ENCODE peak calls at places on chromosomes 4 and X, in seven cellular contexts. One of them, this sample, is unnamed. For H3K36me3, the result is how much of the 10 kb centered on the place peaks cover.

GRCh38 chr4:20318899-20319291 is 67.2 kb downstream of the SLIT2 start:
- DNase-seq in CD8-positive, alpha-beta T cell: no peak
- DNase-seq in lung: no peak
- DNase-seq in CD4-positive, CD25-positive, alpha-beta regulatory T cell: no peak
- DNase-seq in fibroblast of lung: no peak
- DNase-seq in MG63: no peak
- DNase-seq in stomach: no peak
- DNase-seq in this sample: no peak

GRCh38 chr4:141853091-141853734 is 216.8 kb downstream of the IL15 start:
- DNase-seq in stomach: no peak
- DNase-seq in lung: no peak
- DNase-seq in MG63: no peak
- DNase-seq in CD8-positive, alpha-beta T cell: no peak
- DNase-seq in fibroblast of lung: no peak
- DNase-seq in CD4-positive, CD25-positive, alpha-beta regulatory T cell: no peak
- DNase-seq in this sample: no peak

GRCh38 chrX:19705196-19705769 is 182.1 kb downstream of the SH3KBP1 start:
- DNase-seq in lung: no peak
- DNase-seq in fibroblast of lung: peak
- DNase-seq in stomach: no peak
- DNase-seq in CD4-positive, CD25-positive, alpha-beta regulatory T cell: no peak
- DNase-seq in MG63: no peak
- DNase-seq in CD8-positive, alpha-beta T cell: no peak
- DNase-seq in this sample: no peak

GRCh38 chrX:22652596-22652995 is 347.2 kb upstream of the DDX53 start:
- DNase-seq in stomach: no peak
- DNase-seq in CD8-positive, alpha-beta T cell: no peak
- DNase-seq in lung: no peak
- DNase-seq in fibroblast of lung: peak
- DNase-seq in MG63: peak
- DNase-seq in CD4-positive, CD25-positive, alpha-beta regulatory T cell: no peak
- DNase-seq in this sample: no peak

GRCh38 chrX:46727445-46727844 is 31.5 kb downstream of the SLC9A7 start:
- DNase-seq in stomach: no peak
- DNase-seq in CD4-positive, CD25-positive, alpha-beta regulatory T cell: no peak
- DNase-seq in fibroblast of lung: peak
- DNase-seq in CD8-positive, alpha-beta T cell: no peak
- DNase-seq in lung: no peak
- DNase-seq in MG63: no peak
- DNase-seq in this sample: no peak

GRCh38 chr4:82842593-82842992 is 44.0 kb upstream of the SCD5 start:
- DNase-seq in fibroblast of lung: no peak
- DNase-seq in stomach: no peak
- DNase-seq in MG63: no peak
- DNase-seq in lung: no peak
- DNase-seq in CD4-positive, CD25-positive, alpha-beta regulatory T cell: no peak
- DNase-seq in CD8-positive, alpha-beta T cell: no peak
- DNase-seq in this sample: no peak

GRCh38 chr4:27318740-27319139 is 458.1 kb downstream of the STIM2 start:
- DNase-seq in lung: no peak
- DNase-seq in stomach: no peak
- DNase-seq in MG63: peak
- DNase-seq in fibroblast of lung: no peak
- DNase-seq in CD8-positive, alpha-beta T cell: no peak
- DNase-seq in CD4-positive, CD25-positive, alpha-beta regulatory T cell: no peak
- DNase-seq in this sample: peak

GRCh38 chrX:40922307-40922706 is 162.9 kb upstream of the USP9X start:
- DNase-seq in MG63: no peak
- DNase-seq in fibroblast of lung: peak
- DNase-seq in stomach: no peak
- DNase-seq in CD8-positive, alpha-beta T cell: no peak
- DNase-seq in CD4-positive, CD25-positive, alpha-beta regulatory T cell: no peak
- DNase-seq in lung: no peak
- DNase-seq in this sample: no peak

GRCh38 chr4:72858328-72858727 is 211.2 kb downstream of the COX18 start:
- DNase-seq in CD8-positive, alpha-beta T cell: no peak
- DNase-seq in CD4-positive, CD25-positive, alpha-beta regulatory T cell: no peak
- DNase-seq in lung: no peak
- DNase-seq in MG63: no peak
- DNase-seq in stomach: no peak
- DNase-seq in fibroblast of lung: peak
- DNase-seq in this sample: no peak

GRCh38 chrX:139120760-139121159 is 409.2 kb upstream of the FGF13 start:
- DNase-seq in CD4-positive, CD25-positive, alpha-beta regulatory T cell: no peak
- DNase-seq in CD8-positive, alpha-beta T cell: no peak
- DNase-seq in fibroblast of lung: peak
- DNase-seq in MG63: peak
- DNase-seq in stomach: no peak
- DNase-seq in lung: no peak
- DNase-seq in this sample: no peak

GRCh38 chr4:73734405-73735070 is 5.8 kb upstream of the CXCL8 start:
- DNase-seq in CD8-positive, alpha-beta T cell: no peak
- DNase-seq in fibroblast of lung: peak
- DNase-seq in stomach: no peak
- DNase-seq in lung: no peak
- DNase-seq in CD4-positive, CD25-positive, alpha-beta regulatory T cell: no peak
- DNase-seq in MG63: no peak
- DNase-seq in this sample: no peak

GRCh38 chr4:89298788-89299152 is 8.8 kb downstream of the GPRIN3 start:
- DNase-seq in MG63: no peak
- DNase-seq in CD4-positive, CD25-positive, alpha-beta regulatory T cell: no peak
- DNase-seq in CD8-positive, alpha-beta T cell: no peak
- DNase-seq in fibroblast of lung: peak
- DNase-seq in stomach: no peak
- DNase-seq in lung: no peak
- DNase-seq in this sample: no peak

GRCh38 chrX:123087326-123087725 is 96.8 kb upstream of the GRIA3 start:
- DNase-seq in fibroblast of lung: peak
- DNase-seq in stomach: no peak
- DNase-seq in CD4-positive, CD25-positive, alpha-beta regulatory T cell: no peak
- DNase-seq in MG63: no peak
- DNase-seq in lung: no peak
- DNase-seq in CD8-positive, alpha-beta T cell: no peak
- DNase-seq in this sample: no peak

GRCh38 chrX:105821471-105822081 is 763 bp upstream of the NRK start:
- DNase-seq in CD8-positive, alpha-beta T cell: no peak
- DNase-seq in fibroblast of lung: peak
- DNase-seq in CD4-positive, CD25-positive, alpha-beta regulatory T cell: no peak
- DNase-seq in MG63: no peak
- DNase-seq in lung: no peak
- DNase-seq in stomach: no peak
- DNase-seq in this sample: no peak

GRCh38 chrX:39313149-39313548 is 511.9 kb downstream of the MID1IP1 start:
- DNase-seq in MG63: no peak
- DNase-seq in lung: no peak
- DNase-seq in fibroblast of lung: no peak
- DNase-seq in CD8-positive, alpha-beta T cell: peak
- DNase-seq in stomach: no peak
- DNase-seq in CD4-positive, CD25-positive, alpha-beta regulatory T cell: no peak
- DNase-seq in this sample: no peak

GRCh38 chr4:170428929-170429328 is 339.2 kb upstream of the AADAT start:
- DNase-seq in CD4-positive, CD25-positive, alpha-beta regulatory T cell: no peak
- DNase-seq in CD8-positive, alpha-beta T cell: no peak
- DNase-seq in stomach: no peak
- DNase-seq in lung: no peak
- DNase-seq in fibroblast of lung: no peak
- DNase-seq in MG63: no peak
- DNase-seq in this sample: no peak

GRCh38 chr4:172892300-172892699 is 276.3 kb upstream of the GALNT7 start:
- DNase-seq in MG63: no peak
- DNase-seq in CD8-positive, alpha-beta T cell: no peak
- DNase-seq in CD4-positive, CD25-positive, alpha-beta regulatory T cell: no peak
- DNase-seq in lung: no peak
- DNase-seq in stomach: no peak
- DNase-seq in fibroblast of lung: no peak
- DNase-seq in this sample: no peak

GRCh38 chrX:134146493-134146892 is 90.5 kb upstream of the CCDC160 start:
- DNase-seq in fibroblast of lung: no peak
- DNase-seq in MG63: no peak
- DNase-seq in lung: no peak
- DNase-seq in CD4-positive, CD25-positive, alpha-beta regulatory T cell: no peak
- DNase-seq in stomach: no peak
- DNase-seq in CD8-positive, alpha-beta T cell: no peak
- DNase-seq in this sample: no peak

GRCh38 chrX:108139303-108139702 is 47.7 kb downstream of the ATG4A start:
- DNase-seq in fibroblast of lung: no peak
- DNase-seq in lung: no peak
- DNase-seq in CD4-positive, CD25-positive, alpha-beta regulatory T cell: no peak
- DNase-seq in MG63: no peak
- DNase-seq in CD8-positive, alpha-beta T cell: no peak
- DNase-seq in stomach: no peak
- DNase-seq in this sample: no peak

GRCh38 chr4:147371661-147372060 is 109.2 kb upstream of the EDNRA start:
- DNase-seq in CD4-positive, CD25-positive, alpha-beta regulatory T cell: no peak
- DNase-seq in stomach: no peak
- DNase-seq in lung: no peak
- DNase-seq in fibroblast of lung: peak
- DNase-seq in MG63: no peak
- DNase-seq in CD8-positive, alpha-beta T cell: no peak
- DNase-seq in this sample: no peak

GRCh38 chr4:66777097-66777496 is 768.2 kb downstream of the CENPC start:
- DNase-seq in lung: no peak
- DNase-seq in fibroblast of lung: no peak
- DNase-seq in stomach: no peak
- DNase-seq in MG63: no peak
- DNase-seq in CD4-positive, CD25-positive, alpha-beta regulatory T cell: no peak
- DNase-seq in CD8-positive, alpha-beta T cell: no peak
- DNase-seq in this sample: no peak

GRCh38 chr4:165347647-165348569 is 20.4 kb downstream of the MSMO1 start:
- DNase-seq in lung: no peak
- DNase-seq in stomach: no peak
- DNase-seq in CD4-positive, CD25-positive, alpha-beta regulatory T cell: no peak
- DNase-seq in CD8-positive, alpha-beta T cell: no peak
- DNase-seq in MG63: no peak
- DNase-seq in fibroblast of lung: no peak
- DNase-seq in this sample: no peak

GRCh38 chrX:148457279-148457678 is 43.1 kb upstream of the AFF2 start:
- DNase-seq in MG63: no peak
- DNase-seq in CD8-positive, alpha-beta T cell: no peak
- DNase-seq in CD4-positive, CD25-positive, alpha-beta regulatory T cell: no peak
- DNase-seq in lung: no peak
- DNase-seq in stomach: no peak
- DNase-seq in fibroblast of lung: no peak
- DNase-seq in this sample: no peak

GRCh38 chr4:32826169-32826568 is 2106.0 kb downstream of the PCDH7 start:
- DNase-seq in CD8-positive, alpha-beta T cell: no peak
- DNase-seq in lung: no peak
- DNase-seq in MG63: no peak
- DNase-seq in CD4-positive, CD25-positive, alpha-beta regulatory T cell: no peak
- DNase-seq in fibroblast of lung: no peak
- DNase-seq in stomach: no peak
- DNase-seq in this sample: no peak

DNA sequence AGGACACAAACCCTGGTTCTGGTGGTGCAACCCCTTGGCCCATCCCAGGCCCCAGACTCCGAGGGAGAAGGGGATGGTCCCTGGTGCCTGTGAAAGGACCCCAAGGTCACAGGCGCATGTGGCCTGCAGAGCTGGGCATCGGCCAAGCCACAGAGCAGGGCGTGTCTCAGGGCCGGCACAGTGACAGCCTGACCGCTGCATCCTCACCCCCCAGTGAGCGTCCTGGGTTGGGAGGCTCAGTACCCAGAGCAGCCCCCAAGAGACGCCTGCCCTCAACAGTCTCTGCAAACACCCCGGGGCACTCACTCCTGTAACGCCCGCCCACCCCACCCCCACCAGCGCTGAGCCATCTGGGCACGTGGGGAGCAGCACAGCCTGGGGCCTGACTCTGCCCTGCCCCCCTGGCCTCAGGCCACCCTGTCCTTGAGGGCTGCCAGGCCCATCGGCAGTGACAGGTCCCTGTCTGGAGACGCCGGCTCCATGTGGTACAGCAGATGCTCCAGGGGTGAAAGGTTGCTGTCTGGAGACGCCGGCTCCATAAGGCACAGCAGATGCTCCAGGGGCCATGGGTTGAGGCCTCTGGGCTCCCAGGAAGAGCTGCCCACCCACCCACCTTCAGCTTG is 24.5 kb upstream of the CPLX1 start:
- DNase-seq in stomach: no peak
- DNase-seq in fibroblast of lung: no peak
- DNase-seq in CD4-positive, CD25-positive, alpha-beta regulatory T cell: no peak
- DNase-seq in lung: no peak
- DNase-seq in MG63: no peak
- DNase-seq in CD8-positive, alpha-beta T cell: no peak
- DNase-seq in this sample: peak
- H3K36me3 ChIP-seq in stomach: under half
- H3K36me3 ChIP-seq in fibroblast of lung: under half
- H3K36me3 ChIP-seq in CD4-positive, CD25-positive, alpha-beta regulatory T cell: under half
- H3K36me3 ChIP-seq in lung: under half
- H3K36me3 ChIP-seq in MG63: under half
- H3K36me3 ChIP-seq in CD8-positive, alpha-beta T cell: under half
- H3K36me3 ChIP-seq in this sample: under half

DNA sequence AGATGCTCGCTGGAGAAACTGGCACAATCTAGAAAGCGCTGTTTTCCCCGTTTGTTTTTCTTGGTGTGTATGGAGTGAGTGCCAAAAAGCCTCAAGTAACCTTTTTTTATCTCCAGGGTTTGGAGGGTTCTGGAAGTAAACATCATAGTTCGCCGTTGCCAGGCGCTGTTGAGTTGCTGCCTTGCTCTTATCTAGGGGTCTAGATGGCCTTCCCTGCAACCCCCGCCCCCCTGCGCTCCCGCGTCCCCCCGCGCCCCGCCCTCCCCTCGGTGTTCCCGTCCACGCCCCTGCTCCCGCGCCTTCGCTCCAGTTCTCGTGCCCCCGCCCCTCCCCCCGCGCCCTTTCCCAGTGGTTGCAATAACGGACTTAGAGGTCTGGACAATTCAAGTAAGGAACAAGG is 555 bp upstream of the GCNA start:
- DNase-seq in fibroblast of lung: no peak
- DNase-seq in CD8-positive, alpha-beta T cell: no peak
- DNase-seq in MG63: no peak
- DNase-seq in CD4-positive, CD25-positive, alpha-beta regulatory T cell: no peak
- DNase-seq in stomach: no peak
- DNase-seq in lung: no peak
- DNase-seq in this sample: no peak
- H3K36me3 ChIP-seq in fibroblast of lung: under half
- H3K36me3 ChIP-seq in CD8-positive, alpha-beta T cell: under half
- H3K36me3 ChIP-seq in MG63: under half
- H3K36me3 ChIP-seq in CD4-positive, CD25-positive, alpha-beta regulatory T cell: under half
- H3K36me3 ChIP-seq in stomach: under half
- H3K36me3 ChIP-seq in lung: under half
- H3K36me3 ChIP-seq in this sample: under half

DNA sequence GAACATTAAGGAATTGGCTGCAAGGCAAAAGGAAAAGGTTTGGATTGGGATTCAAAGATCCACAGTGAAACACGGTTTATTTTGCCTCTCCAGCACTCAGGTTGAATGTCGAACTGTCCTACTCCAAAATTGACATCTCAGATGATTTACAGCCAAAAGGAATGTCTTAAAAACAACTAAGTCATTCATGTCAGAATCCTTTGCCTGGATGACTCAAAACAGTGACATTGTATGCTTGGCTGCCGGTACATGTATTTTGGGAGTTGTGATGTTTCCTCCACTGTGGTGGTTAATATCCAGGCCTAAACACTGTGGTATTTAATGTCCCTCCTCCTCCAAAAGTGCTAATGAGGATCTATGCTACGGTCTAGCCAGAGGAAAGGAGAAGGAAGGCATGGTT is 20.8 kb downstream of the PGM2 start:
- DNase-seq in fibroblast of lung: peak
- DNase-seq in MG63: no peak
- DNase-seq in stomach: no peak
- DNase-seq in CD8-positive, alpha-beta T cell: no peak
- DNase-seq in CD4-positive, CD25-positive, alpha-beta regulatory T cell: no peak
- DNase-seq in lung: no peak
- DNase-seq in this sample: no peak
- H3K36me3 ChIP-seq in fibroblast of lung: under half
- H3K36me3 ChIP-seq in MG63: under half
- H3K36me3 ChIP-seq in stomach: under half
- H3K36me3 ChIP-seq in CD8-positive, alpha-beta T cell: under half
- H3K36me3 ChIP-seq in CD4-positive, CD25-positive, alpha-beta regulatory T cell: half or more
- H3K36me3 ChIP-seq in lung: under half
- H3K36me3 ChIP-seq in this sample: under half

GRCh38 chr4:139528377-139529005 is 27.5 kb downstream of the SETD7 start:
- DNase-seq in stomach: peak
- DNase-seq in MG63: peak
- DNase-seq in CD4-positive, CD25-positive, alpha-beta regulatory T cell: no peak
- DNase-seq in CD8-positive, alpha-beta T cell: peak
- DNase-seq in lung: peak
- DNase-seq in fibroblast of lung: peak
- DNase-seq in this sample: peak
- H3K36me3 ChIP-seq in stomach: under half
- H3K36me3 ChIP-seq in MG63: under half
- H3K36me3 ChIP-seq in CD4-positive, CD25-positive, alpha-beta regulatory T cell: half or more
- H3K36me3 ChIP-seq in CD8-positive, alpha-beta T cell: under half
- H3K36me3 ChIP-seq in lung: under half
- H3K36me3 ChIP-seq in fibroblast of lung: under half
- H3K36me3 ChIP-seq in this sample: under half